ENCODE peak calls at places on chromosomes 13 and 19, in six cellular contexts. L is IMR-90, F is H1, O is mesendoderm, V is mesenchymal stem cell, Q is trophoblast cell. M is an unnamed sample.
A peak's percentile ranks its signal among the peaks of the same experiment; 100 is the strongest.

GRCh38 chr13:113638173-113638746 is 19.7 kb downstream of the ATP4B start:
- DNase-seq in L (no peak), F (no peak), O (no peak), V (no peak), Q (no peak), M (no peak)

GRCh38 chr13:113405481-113406300 is 41.8 kb upstream of the GRTP1 start:
- DNase-seq in L (no peak), F (no peak), O (no peak), V (no peak), Q (no peak), M (no peak)

GRCh38 chr19:55198651-55199050 is 10.7 kb downstream of the PTPRH start:
- DNase-seq in L (no peak), F (no peak), O (no peak), V (no peak), Q (no peak), M (no peak)

GRCh38 chr13:44230071-44230470 is 143.6 kb upstream of the SERP2 start:
- DNase-seq in L (peak; percentile 77), F (no peak), O (no peak), V (peak; percentile 87), Q (peak; percentile 87), M (no peak)

GRCh38 chr13:109693213-109693612 is 93.2 kb downstream of the IRS2 start:
- DNase-seq in L (no peak), F (no peak), O (no peak), V (no peak), Q (no peak), M (no peak)

GRCh38 chr13:51397262-51397933 is 55.4 kb downstream of the INTS6 start:
- DNase-seq in L (peak; percentile 80), F (no peak), O (peak; percentile 63), V (peak; percentile 94), Q (peak; percentile 91), M (no peak)

GRCh38 chr13:97710797-97711196 is 242.7 kb upstream of the IPO5 start:
- DNase-seq in L (no peak), F (no peak), O (no peak), V (no peak), Q (peak; percentile 24), M (no peak)

GRCh38 chr19:40023969-40024368 is 27.1 kb downstream of the ZNF546 start:
- DNase-seq in L (no peak), F (no peak), O (no peak), V (no peak), Q (no peak), M (no peak)

GRCh38 chr19:33280351-33280921 is 21.9 kb downstream of the CEBPA start:
- DNase-seq in L (no peak), F (no peak), O (no peak), V (no peak), Q (no peak), M (no peak)

GRCh38 chr19:676343-677105 is at the start of gene FSTL3:
- DNase-seq in L (no peak), F (no peak), O (no peak), V (peak; percentile 27), Q (peak; percentile 45), M (no peak)

GRCh38 chr19:30870861-30871260 is 478.4 kb downstream of the TSHZ3 start:
- DNase-seq in L (peak; percentile 1), F (no peak), O (no peak), V (no peak), Q (no peak), M (no peak)

GRCh38 chr13:98910501-98910951 is 67.3 kb downstream of the DOCK9 start:
- DNase-seq in L (peak; percentile 70), F (no peak), O (peak; percentile 67), V (peak; percentile 70), Q (no peak), M (no peak)

GRCh38 chr13:98454389-98454881 is 122.5 kb downstream of the STK24 start:
- DNase-seq in L (peak; percentile 94), F (no peak), O (no peak), V (peak; percentile 75), Q (no peak), M (no peak)

GRCh38 chr19:17720487-17720839 is 1.2 kb downstream of the MAP1S start:
- DNase-seq in L (no peak), F (no peak), O (no peak), V (no peak), Q (no peak), M (no peak)

GRCh38 chr19:58571575-58571947 is 1.6 kb downstream of the MZF1 start:
- DNase-seq in L (no peak), F (no peak), O (no peak), V (no peak), Q (no peak), M (no peak)

GRCh38 chr19:19315444-19315843 is 4.9 kb downstream of the SUGP1 start:
- DNase-seq in L (no peak), F (no peak), O (peak; percentile 23), V (no peak), Q (no peak), M (no peak)

GRCh38 chr19:1333789-1334188 is 48.1 kb downstream of the EFNA2 start:
- DNase-seq in L (no peak), F (no peak), O (no peak), V (no peak), Q (no peak), M (no peak)

GRCh38 chr13:25683662-25684370 is 312.0 kb downstream of the ATP8A2 start:
- DNase-seq in L (no peak), F (no peak), O (no peak), V (no peak), Q (no peak), M (no peak)

GRCh38 chr19:36719687-36720556 is 32.5 kb downstream of the ZNF567 start:
- DNase-seq in L (no peak), F (no peak), O (peak; percentile 48), V (peak; percentile 36), Q (no peak), M (no peak)

GRCh38 chr13:60267498-60268202 is 103.9 kb upstream of the DIAPH3 start:
- DNase-seq in L (no peak), F (no peak), O (peak; percentile 78), V (peak; percentile 3), Q (no peak), M (no peak)

GRCh38 chr19:8477889-8478288 is 24.6 kb downstream of the PRAM1 start:
- DNase-seq in L (no peak), F (no peak), O (no peak), V (no peak), Q (no peak), M (no peak)

GRCh38 chr13:86725105-86725504 is 925.9 kb upstream of the SLITRK6 start:
- DNase-seq in L (no peak), F (peak; percentile 9), O (peak; percentile 56), V (no peak), Q (no peak), M (no peak)

GRCh38 chr13:21234537-21234936 is 58.1 kb downstream of the MRPL57 start:
- DNase-seq in L (no peak), F (no peak), O (no peak), V (peak; percentile 12), Q (peak; percentile 95), M (no peak)

GRCh38 chr19:18793144-18794028 is 2.3 kb upstream of the COMP start:
- DNase-seq in L (no peak), F (no peak), O (no peak), V (no peak), Q (no peak), M (no peak)

GRCh38 chr19:11435057-11435832 is at the start of the genes ODAD3 and PRKCSH:
- DNase-seq in L (peak; percentile 100), F (peak; percentile 99), O (peak; percentile 100), V (peak; percentile 100), Q (peak; percentile 99), M (peak; percentile 99)
- H2BK5ac ChIP-seq in L (peak within 1 kb of the TSS; percentile 60), F (peak within 1 kb of the TSS; percentile 97), O (peak within 1 kb of the TSS; percentile 61), V (no peak within 1 kb of the TSS), Q (no peak within 1 kb of the TSS), M (peak within 1 kb of the TSS; percentile 55)

DNA sequence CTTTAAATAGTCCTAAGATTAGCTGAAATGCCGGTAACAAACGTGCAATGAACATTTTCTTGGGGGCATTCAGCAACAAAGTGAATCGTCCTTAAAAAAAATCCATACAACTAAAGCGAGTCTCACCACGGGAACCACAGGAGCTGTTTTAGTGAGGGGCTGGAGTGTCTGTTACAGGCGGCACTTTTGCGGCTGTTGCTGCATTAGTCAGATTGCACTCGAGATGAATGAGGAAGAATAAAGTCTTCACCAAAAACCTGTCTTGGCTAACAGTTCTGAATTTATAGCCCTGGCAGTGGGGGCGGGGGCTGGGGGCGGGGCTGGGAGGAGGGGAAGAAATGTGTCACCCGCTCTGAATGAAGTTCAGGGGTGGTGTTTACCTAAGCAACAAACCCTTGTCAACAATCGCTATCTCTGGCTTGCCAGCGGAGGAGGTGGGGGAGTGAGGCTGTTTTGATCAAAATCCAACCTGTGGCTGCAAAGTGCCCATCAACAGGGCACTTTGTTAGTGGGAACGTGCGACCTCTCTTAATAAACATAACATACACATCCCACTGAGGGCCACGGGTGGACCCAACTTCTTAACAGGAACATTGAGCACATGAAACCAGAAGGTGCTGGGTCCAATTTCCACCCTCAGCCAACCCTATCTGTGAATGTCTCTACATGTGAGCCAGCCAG is 44.5 kb downstream of the RFX2 start:
- DNase-seq in L (peak; percentile 30), F (no peak), O (peak; percentile 91), V (peak; percentile 89), Q (peak; percentile 58), M (no peak)
- H2AK5ac ChIP-seq in L (no peak overlapping the region), F (peak overlapping the region; percentile 90), O (no peak overlapping the region), V (no peak overlapping the region), Q (no peak overlapping the region), M (no peak overlapping the region)

DNA sequence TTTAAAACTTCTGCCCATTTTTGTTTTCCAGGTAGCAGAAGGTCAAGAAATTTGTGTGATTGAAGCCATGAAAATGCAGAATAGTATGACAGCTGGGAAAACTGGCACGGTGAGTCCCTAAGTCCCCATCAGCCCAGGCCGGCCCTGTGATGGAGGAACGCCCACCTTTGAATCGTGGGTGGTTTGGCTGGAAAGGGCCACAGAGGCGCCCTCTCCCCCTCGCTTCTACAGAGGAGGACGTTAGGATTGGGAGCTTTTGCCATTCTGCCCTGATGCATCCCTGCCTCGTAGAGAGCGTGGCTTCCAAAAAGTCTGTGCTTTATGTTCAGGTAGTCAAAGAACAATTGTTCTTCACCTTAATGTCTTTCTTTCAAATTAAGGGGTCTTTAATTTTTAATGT is 60.9 kb downstream of the GGACT start:
- DNase-seq in L (no peak), F (no peak), O (no peak), V (no peak), Q (no peak), M (no peak)
- H3K4me3 ChIP-seq in L (no peak overlapping the region), F (no peak overlapping the region), O (no peak overlapping the region), V (no peak overlapping the region), Q (no peak overlapping the region), M (no peak overlapping the region)

GRCh38 chr19:48501446-48501960 is 10.1 kb downstream of the LMTK3 start:
- DNase-seq in L (no peak), F (peak; percentile 49), O (peak; percentile 99), V (no peak), Q (peak; percentile 92), M (no peak)

GRCh38 chr19:48501961-48502719 is 9.5 kb downstream of the LMTK3 start:
- DNase-seq in L (no peak), F (peak; percentile 100), O (peak; percentile 100), V (peak; percentile 68), Q (peak; percentile 97), M (peak; percentile 96)

GRCh38 chr19:48500830-48501445 is 10.7 kb downstream of the LMTK3 start:
- DNase-seq in L (no peak), F (no peak), O (no peak), V (no peak), Q (no peak), M (no peak)

GRCh38 chr19:48499352-48500090 is 12.1 kb downstream of the LMTK3 start:
- DNase-seq in L (no peak), F (no peak), O (no peak), V (no peak), Q (no peak), M (no peak)

DNA sequence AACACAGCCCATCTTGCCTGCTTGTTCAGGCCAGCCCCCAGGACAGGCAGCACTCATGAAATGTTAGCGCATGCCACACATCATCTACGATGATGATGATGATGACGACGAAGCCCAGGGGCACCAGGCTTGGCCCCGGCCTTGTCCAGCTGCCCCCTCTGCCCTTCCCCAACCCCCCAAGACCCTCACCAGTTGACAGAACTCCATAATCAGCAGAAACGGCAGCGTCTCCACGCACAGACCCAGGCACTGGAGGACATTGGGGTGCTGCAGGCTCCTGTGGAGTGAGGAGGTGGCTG is 9.0 kb downstream of the LMTK3 start:
- DNase-seq in L (no peak), F (no peak), O (no peak), V (no peak), Q (no peak), M (no peak)
- H2BK5ac ChIP-seq in L (no peak overlapping the region), F (no peak overlapping the region), O (no peak overlapping the region), V (no peak overlapping the region), Q (no peak overlapping the region), M (peak overlapping the region; percentile 15)

M was measured in neuronal stem cell.